ENCODE peak calls at places on chromosomes 16 and 17, in nine cellular contexts. D is HCT116, Y is psoas muscle, C is thoracic aorta, M is fibroblast of lung, A is heart left ventricle, U is IMR-90, S is neural progenitor cell, X is mucosa of descending colon. H is an unnamed sample. For H3K36me3, the result is how much of the 10 kb centered on the place peaks cover.

GRCh38 chr16:67666538-67667433 is at the start of the genes C16orf86 and ENKD1:
- DNase-seq in D (peak), Y (peak), C (no peak), M (peak), A (peak), U (peak), S (peak), X (peak), H (peak)

GRCh38 chr16:85234310-85235235 is 122.3 kb upstream of the CIBAR2 start:
- DNase-seq in D (no peak), Y (peak), C (no peak), M (peak), A (peak), U (peak), S (peak), X (peak), H (peak)

GRCh38 chr16:14325502-14325901 is 254.4 kb downstream of the MRTFB start:
- DNase-seq in D (no peak), Y (no peak), C (no peak), M (no peak), A (no peak), U (no peak), S (no peak), X (no peak), H (no peak)

GRCh38 chr17:67434061-67434525 is 57.0 kb downstream of the PITPNC1 start:
- DNase-seq in D (no peak), Y (no peak), C (no peak), M (no peak), A (peak), U (no peak), S (no peak), X (peak), H (no peak)

GRCh38 chr17:33234233-33234632 is 58.9 kb downstream of the ASIC2 start:
- DNase-seq in D (no peak), Y (no peak), C (no peak), M (no peak), A (no peak), U (no peak), S (no peak), X (no peak), H (no peak)

GRCh38 chr16:66900721-66901441 is 17.8 kb downstream of the CDH16 start:
- DNase-seq in D (no peak), Y (peak), C (no peak), M (no peak), A (peak), U (no peak), S (no peak), X (peak), H (peak)

GRCh38 chr17:36850794-36851193 is 86.5 kb upstream of the LHX1 start:
- DNase-seq in D (peak), Y (no peak), C (no peak), M (peak), A (no peak), U (peak), S (no peak), X (no peak), H (no peak)

GRCh38 chr17:34371405-34371804 is 8.4 kb upstream of the CCL1 start:
- DNase-seq in D (no peak), Y (no peak), C (no peak), M (no peak), A (no peak), U (no peak), S (no peak), X (no peak), H (no peak)

GRCh38 chr16:73565263-73565662 is 517.3 kb upstream of the ZFHX3 start:
- DNase-seq in D (peak), Y (no peak), C (no peak), M (peak), A (no peak), U (no peak), S (peak), X (no peak), H (no peak)

GRCh38 chr16:81616321-81617020 is 162.6 kb upstream of the PLCG2 start:
- DNase-seq in D (no peak), Y (peak), C (no peak), M (peak), A (peak), U (peak), S (peak), X (peak), H (no peak)

GRCh38 chr17:44502598-44503079 is 567 bp downstream of the GPATCH8 start:
- DNase-seq in D (no peak), Y (no peak), C (no peak), M (peak), A (peak), U (peak), S (peak), X (peak), H (no peak)

GRCh38 chr17:16915752-16916556 is 56.0 kb downstream of the TNFRSF13B start:
- DNase-seq in D (peak), Y (no peak), C (no peak), M (peak), A (no peak), U (peak), S (peak), X (peak), H (peak)
- TF ChIP-seq CTCF in D (peak), Y (peak), C (no peak), M (peak), A (no peak), U (peak), S (peak), X (no peak), H (peak)

DNA sequence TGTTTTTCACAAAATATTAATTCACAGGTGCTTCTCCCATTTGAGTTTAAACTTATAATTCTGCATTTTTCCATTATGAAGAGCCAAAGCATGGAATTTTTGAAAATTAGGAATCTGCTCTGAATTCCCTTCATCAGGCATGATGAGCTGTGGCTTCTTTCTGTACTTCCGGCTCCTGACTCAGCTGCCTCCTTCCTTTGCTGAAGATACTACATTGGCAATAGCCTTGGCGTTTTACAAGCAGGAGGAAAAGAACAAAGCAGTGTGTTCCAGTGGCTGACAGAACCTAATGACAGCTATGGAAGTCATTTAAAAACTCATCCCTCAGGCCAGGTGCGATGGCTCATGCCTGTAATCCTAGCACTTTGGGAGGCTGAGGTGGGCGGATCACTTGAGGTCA is 18.4 kb upstream of the USP36 start:
- DNase-seq in D (no peak), Y (no peak), C (no peak), M (no peak), A (no peak), U (no peak), S (no peak), X (no peak), H (no peak)
- H3K36me3 ChIP-seq in D (under half), Y (under half), C (under half), M (under half), A (under half), U (under half), S (under half), X (under half), H (under half)

GRCh38 chr16:15777533-15778203 is 79.2 kb downstream of the MYH11 start:
- DNase-seq in D (peak), Y (no peak), C (no peak), M (peak), A (no peak), U (peak), S (peak), X (peak), H (peak)
- TF ChIP-seq CTCF in D (peak), Y (peak), C (no peak), M (peak), A (no peak), U (peak), S (peak), X (no peak), H (peak)

DNA sequence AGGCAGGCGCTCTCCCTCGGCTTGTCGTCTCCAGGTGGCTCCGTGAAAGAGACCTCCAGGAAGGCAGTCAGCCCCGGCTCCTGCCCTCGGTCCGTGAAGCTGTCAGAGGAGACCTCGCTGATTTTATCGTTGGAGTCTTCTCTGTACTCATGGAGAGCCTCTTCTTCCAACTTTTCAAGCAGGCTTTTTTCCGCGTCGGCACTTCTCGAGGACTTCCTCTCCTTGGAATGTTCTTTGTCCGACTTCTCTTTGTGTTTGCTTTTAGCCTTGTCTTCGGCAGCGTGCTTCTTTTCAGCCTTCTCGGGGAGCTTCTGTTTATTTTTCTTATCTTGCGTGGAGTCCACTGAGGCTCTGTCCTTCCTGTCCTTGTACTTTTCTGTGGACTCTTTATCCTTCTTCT is 65.0 kb downstream of the ZNF778 start:
- DNase-seq in D (no peak), Y (no peak), C (no peak), M (no peak), A (no peak), U (no peak), S (no peak), X (no peak), H (no peak)
- H3K36me3 ChIP-seq in D (half or more), Y (half or more), C (half or more), M (under half), A (half or more), U (half or more), S (under half), X (under half), H (under half)

GRCh38 chr16:5977329-5977728 is 879.7 kb upstream of the EEF2KMT start:
- DNase-seq in D (no peak), Y (no peak), C (no peak), M (no peak), A (no peak), U (no peak), S (no peak), X (no peak), H (no peak)
- TF ChIP-seq CTCF in D (no peak), Y (no peak), C (no peak), M (no peak), A (no peak), U (no peak), S (no peak), X (no peak), H (no peak)

DNA sequence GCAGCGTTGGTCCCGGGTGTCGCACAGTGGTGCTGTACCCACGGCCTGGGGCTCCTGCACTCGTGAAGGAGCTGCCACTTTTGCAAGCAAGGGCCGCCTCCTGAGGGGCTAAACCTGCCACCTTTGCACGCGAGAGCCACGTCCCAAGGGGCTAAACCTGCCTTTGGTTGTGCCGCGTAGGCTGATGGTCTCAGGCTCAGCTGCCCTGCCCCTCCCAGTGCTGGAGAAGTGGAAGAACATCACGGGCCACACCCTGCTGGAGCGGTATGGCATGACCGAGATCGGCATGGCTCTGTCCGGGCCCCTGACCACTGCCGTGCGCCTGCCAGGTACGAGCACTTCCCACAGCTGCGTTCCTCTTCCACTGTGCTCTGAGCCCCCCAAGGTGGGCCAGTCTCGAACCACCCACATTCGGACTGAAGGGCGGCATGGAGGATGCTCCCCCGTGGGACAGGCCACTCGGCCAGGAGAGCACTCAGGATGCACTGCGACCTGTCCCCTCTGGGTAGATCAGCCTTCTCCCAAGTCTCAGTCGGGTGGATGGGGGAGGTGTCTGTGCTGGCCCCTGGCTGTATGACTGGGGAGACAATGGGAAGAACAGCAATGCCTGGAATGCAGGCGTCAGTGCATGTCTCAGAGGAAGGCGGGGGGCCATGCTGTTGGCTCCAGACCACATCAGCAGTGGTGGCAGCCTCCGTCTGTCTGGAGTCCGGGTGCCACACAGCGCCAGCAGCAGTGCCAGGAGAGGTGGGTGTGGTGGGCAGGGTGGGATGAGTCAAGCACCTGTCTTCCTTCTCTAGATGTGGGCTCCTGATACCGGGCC is 20.7 kb downstream of the ACSF3 start:
- DNase-seq in D (no peak), Y (peak), C (no peak), M (no peak), A (no peak), U (no peak), S (peak), X (no peak), H (no peak)
- H3K36me3 ChIP-seq in D (under half), Y (half or more), C (half or more), M (under half), A (half or more), U (half or more), S (under half), X (under half), H (under half)

DNA sequence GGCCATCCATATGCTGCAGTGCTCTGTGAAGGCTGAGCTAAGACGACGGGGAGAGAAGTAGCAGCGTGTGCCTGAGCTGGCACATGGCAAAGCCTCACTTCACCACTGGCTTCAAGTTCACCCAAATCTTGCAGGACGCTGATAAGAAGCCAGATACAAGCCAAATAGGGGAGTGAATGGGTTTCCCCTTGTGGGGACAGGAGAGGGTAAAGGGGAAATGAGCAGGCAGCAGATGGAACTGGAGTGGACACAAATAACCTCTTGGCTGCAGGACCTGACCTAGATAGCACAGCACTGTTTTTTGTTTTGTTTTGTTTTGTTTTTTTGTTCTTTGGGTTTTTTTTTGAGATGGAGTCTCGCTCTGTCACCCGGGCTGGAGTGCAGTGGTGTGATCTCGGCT is 21.0 kb upstream of the PITPNA start:
- DNase-seq in D (no peak), Y (no peak), C (no peak), M (no peak), A (no peak), U (no peak), S (no peak), X (no peak), H (no peak)
- TF ChIP-seq CTCF in D (no peak), Y (no peak), C (no peak), M (no peak), A (no peak), U (no peak), S (no peak), X (no peak), H (no peak)

GRCh38 chr17:42255425-42255810 is 20.8 kb downstream of the STAT5B start:
- DNase-seq in D (no peak), Y (no peak), C (no peak), M (no peak), A (no peak), U (no peak), S (no peak), X (no peak), H (no peak)

GRCh38 chr17:42260318-42260717 is 15.9 kb downstream of the STAT5B start:
- DNase-seq in D (no peak), Y (no peak), C (no peak), M (no peak), A (no peak), U (no peak), S (no peak), X (no peak), H (no peak)
- H3K36me3 ChIP-seq in D (under half), Y (under half), C (under half), M (under half), A (under half), U (under half), S (under half), X (under half), H (under half)

GRCh38 chr16:1153480-1154160 is 714 bp downstream of the CACNA1H start:
- DNase-seq in D (no peak), Y (no peak), C (no peak), M (no peak), A (no peak), U (no peak), S (peak), X (no peak), H (no peak)

GRCh38 chr16:1152123-1152638 is 725 bp upstream of the CACNA1H start:
- DNase-seq in D (no peak), Y (no peak), C (no peak), M (no peak), A (peak), U (no peak), S (peak), X (no peak), H (peak)

GRCh38 chr16:1151424-1152122 is 1.3 kb upstream of the CACNA1H start:
- DNase-seq in D (no peak), Y (no peak), C (no peak), M (no peak), A (no peak), U (no peak), S (no peak), X (no peak), H (no peak)

GRCh38 chr16:1154291-1154886 is 1.5 kb downstream of the CACNA1H start:
- DNase-seq in D (no peak), Y (no peak), C (no peak), M (no peak), A (no peak), U (no peak), S (peak), X (peak), H (no peak)

DNA sequence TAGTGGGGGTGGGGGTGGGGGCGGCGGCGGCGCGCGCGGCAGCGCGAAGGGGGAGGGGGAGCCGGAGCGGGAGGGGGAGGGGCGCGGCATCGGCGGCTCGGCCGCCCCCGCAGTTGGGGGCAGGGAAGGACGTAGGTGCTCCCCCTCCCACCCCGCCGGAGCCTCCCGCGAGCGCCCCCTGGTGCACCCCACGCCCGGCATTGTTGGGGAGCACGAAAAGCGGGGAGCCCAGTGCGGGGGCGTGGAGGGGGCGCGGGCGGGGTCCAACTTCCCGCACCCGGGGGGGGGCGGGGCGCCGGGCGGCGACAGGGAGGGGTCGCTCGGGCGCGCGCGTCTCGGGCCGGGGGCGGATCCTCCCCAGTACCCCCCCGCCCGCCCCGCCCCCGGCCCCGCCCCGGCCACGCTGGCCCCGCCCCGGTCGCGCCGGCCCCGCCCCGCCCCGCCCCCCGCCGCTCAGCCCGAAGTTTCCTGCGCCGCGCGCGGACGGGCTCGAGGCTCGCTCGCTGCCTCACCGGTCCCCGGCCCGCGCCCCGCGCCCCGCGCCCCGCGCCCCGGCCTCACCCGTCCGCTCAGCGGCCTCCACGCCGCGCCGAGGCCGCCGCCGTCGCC is at the start of gene CACNA1H:
- DNase-seq in D (no peak), Y (no peak), C (no peak), M (no peak), A (peak), U (no peak), S (peak), X (peak), H (peak)
- TF ChIP-seq CTCF in D (no peak), Y (no peak), C (no peak), M (no peak), A (peak), U (peak), S (peak), X (no peak), H (peak)